ENCODE peak calls at places on chromosomes 3 and 15, in nine cellular contexts. S is foreskin fibroblast, I is transverse colon, E is colonic mucosa, V is fibroblast of lung, X is A549, F is lower leg skin, O is gastrocnemius medialis, D is HCT116. Z is an unnamed sample.

GRCh38 chr15:57423599-57424140 is 47.4 kb downstream of the CGNL1 start:
- DNase-seq in S (no peak), I (no peak), E (no peak), V (no peak), X (no peak), F (no peak), O (no peak), D (no peak), Z (no peak)

GRCh38 chr15:22786868-22787698 is 639 bp downstream of the NIPA1 start:
- DNase-seq in S (peak; percentile 56), I (peak; percentile 30), E (peak; percentile 33), V (peak; percentile 30), X (peak; percentile 17), F (no peak), O (no peak), D (no peak), Z (no peak)

GRCh38 chr3:57288403-57288802 is 4.1 kb downstream of the ASB14 start:
- DNase-seq in S (no peak), I (no peak), E (no peak), V (no peak), X (no peak), F (no peak), O (no peak), D (no peak), Z (no peak)

GRCh38 chr3:52313774-52314188 is 2.3 kb upstream of the DNAH1 start:
- DNase-seq in S (peak; percentile 57), I (peak; percentile 53), E (no peak), V (peak; percentile 38), X (no peak), F (no peak), O (no peak), D (no peak), Z (no peak)

GRCh38 chr15:73200339-73200738 is 148.1 kb downstream of the NEO1 start:
- DNase-seq in S (no peak), I (no peak), E (no peak), V (no peak), X (no peak), F (no peak), O (no peak), D (no peak), Z (no peak)

GRCh38 chr3:27714692-27715453 is 7.2 kb downstream of the EOMES start:
- DNase-seq in S (peak; percentile 50), I (peak; percentile 68), E (peak; percentile 61), V (no peak), X (no peak), F (no peak), O (no peak), D (no peak), Z (no peak)

GRCh38 chr15:31102374-31103342 is 1.1 kb upstream of the TRPM1 start:
- DNase-seq in S (no peak), I (no peak), E (no peak), V (no peak), X (no peak), F (no peak), O (no peak), D (no peak), Z (no peak)

GRCh38 chr3:149809694-149810093 is 3.3 kb upstream of the RNF13 start:
- DNase-seq in S (no peak), I (no peak), E (no peak), V (no peak), X (no peak), F (no peak), O (no peak), D (no peak), Z (no peak)

GRCh38 chr15:77702211-77702957 is 69.7 kb upstream of the LINGO1 start:
- DNase-seq in S (peak; percentile 39), I (peak; percentile 12), E (peak; percentile 18), V (peak; percentile 28), X (peak; percentile 52), F (no peak), O (no peak), D (no peak), Z (no peak)

GRCh38 chr15:86040360-86041095 is 39.1 kb upstream of the AGBL1 start:
- DNase-seq in S (no peak), I (no peak), E (no peak), V (no peak), X (no peak), F (no peak), O (no peak), D (no peak), Z (no peak)

GRCh38 chr3:18134386-18135082 is 290.6 kb downstream of the SATB1 start:
- DNase-seq in S (peak; percentile 67), I (no peak), E (no peak), V (peak; percentile 77), X (no peak), F (no peak), O (no peak), D (no peak), Z (no peak)

DNA sequence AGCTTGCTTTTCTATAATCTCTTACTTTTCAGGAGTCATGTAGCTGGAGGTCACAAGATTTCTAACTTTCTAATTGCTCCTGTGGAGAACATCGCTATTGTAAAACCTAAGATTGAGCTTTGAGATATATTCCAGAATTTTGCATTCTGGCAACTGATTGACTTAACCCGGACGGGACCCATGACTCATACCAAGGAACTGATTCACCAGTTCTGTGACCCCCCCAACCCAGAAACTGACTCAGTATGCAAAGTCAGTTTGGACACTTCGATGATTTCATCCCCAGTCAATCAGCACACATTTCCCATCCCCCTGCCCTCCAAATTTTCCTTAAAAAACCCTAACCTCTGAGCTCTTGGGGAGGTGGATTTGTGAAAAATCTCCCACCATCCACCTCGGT is 396.5 kb upstream of the GBE1 start:
- DNase-seq in S (peak; percentile 93), I (no peak), E (no peak), V (peak; percentile 77), X (no peak), F (no peak), O (no peak), D (peak; percentile 6), Z (peak; percentile 20)
- H3K4me3 ChIP-seq in S (no peak overlapping the region), I (no peak overlapping the region), E (no peak overlapping the region), V (no peak overlapping the region), X (no peak overlapping the region), F (no peak overlapping the region), O (no peak overlapping the region), D (peak overlapping the region; percentile 0), Z (no peak overlapping the region)

GRCh38 chr3:124779116-124779515 is 48.9 kb downstream of the UMPS start:
- DNase-seq in S (no peak), I (no peak), E (no peak), V (no peak), X (no peak), F (no peak), O (no peak), D (no peak), Z (no peak)
- TF ChIP-seq CTCF in S (no peak), I (no peak), E (no peak), V (no peak), X (no peak), F (no peak), O (no peak), D (no peak), Z (no peak)

DNA sequence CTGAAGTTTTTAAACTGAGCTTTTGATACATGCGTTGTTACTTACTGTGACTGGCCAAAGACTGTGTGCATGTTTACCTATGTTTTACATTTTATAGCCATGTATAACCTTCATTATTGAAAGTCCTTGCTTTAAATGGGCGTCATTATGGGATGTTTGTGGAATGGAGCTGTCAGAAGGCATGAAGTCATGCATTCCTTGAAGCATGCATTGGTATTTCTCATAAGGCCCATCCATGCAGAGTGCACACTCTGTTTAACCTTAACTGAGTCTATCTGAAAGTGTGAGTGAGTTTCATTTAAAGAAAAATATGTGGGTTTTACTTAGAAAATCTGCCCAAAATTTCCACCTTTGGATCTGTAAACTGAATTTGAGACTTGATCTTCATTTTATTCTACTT is 51.1 kb downstream of the PSMD6 start:
- DNase-seq in S (peak; percentile 74), I (no peak), E (no peak), V (peak; percentile 94), X (no peak), F (no peak), O (no peak), D (no peak), Z (no peak)
- H3K4me3 ChIP-seq in S (no peak overlapping the region), I (no peak overlapping the region), E (no peak overlapping the region), V (no peak overlapping the region), X (no peak overlapping the region), F (no peak overlapping the region), O (no peak overlapping the region), D (no peak overlapping the region), Z (no peak overlapping the region)

DNA sequence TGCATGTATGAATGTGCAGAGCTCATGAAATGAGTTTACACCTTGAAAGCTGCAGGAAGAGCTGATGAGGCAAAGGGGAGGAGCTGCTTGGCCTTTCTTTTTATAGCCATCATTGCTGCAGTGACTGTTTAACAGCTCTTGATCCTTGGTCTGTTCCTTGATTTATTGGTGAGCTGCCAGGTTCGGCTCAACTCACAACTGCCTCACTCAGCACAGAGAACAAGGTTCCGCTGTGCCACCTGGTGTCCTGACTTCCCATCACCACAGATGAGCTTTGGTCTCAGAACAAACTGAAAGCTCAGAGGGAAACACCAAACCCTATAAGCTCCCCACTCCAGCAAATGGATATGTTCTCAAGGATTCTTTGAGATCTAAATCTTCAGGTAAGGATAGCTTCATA is 626.1 kb downstream of the MAGI1 start:
- DNase-seq in S (no peak), I (peak; percentile 87), E (peak; percentile 91), V (no peak), X (no peak), F (no peak), O (peak; percentile 68), D (no peak), Z (no peak)
- TF ChIP-seq CTCF in S (no peak), I (peak; percentile 79), E (peak; percentile 32), V (no peak), X (no peak), F (no peak), O (peak; percentile 34), D (no peak), Z (no peak)

GRCh38 chr3:29319798-29320197 is 38.9 kb downstream of the RBMS3 start:
- DNase-seq in S (no peak), I (no peak), E (no peak), V (no peak), X (no peak), F (no peak), O (no peak), D (no peak), Z (no peak)
- H3K4me3 ChIP-seq in S (peak overlapping the region; percentile 6), I (no peak overlapping the region), E (no peak overlapping the region), V (no peak overlapping the region), X (no peak overlapping the region), F (no peak overlapping the region), O (peak overlapping the region; percentile 12), D (no peak overlapping the region), Z (no peak overlapping the region)